ENCODE peak calls at places on chromosomes 4 and X, in six cellular contexts. K is GM03348, Z is GM04504, U is NCI-H510A treated with DMSO at 0.1 percent for 48 hours, A is Calu3, N is NCI-H1417 treated with DMSO at 0.1 percent for 48 hours. T is an unnamed sample.

GRCh38 chr4:72286185-72286584 is 254.4 kb downstream of the NPFFR2 start:
- DNase-seq in K (peak), Z (no peak), U (peak), A (no peak), N (no peak), T (no peak)

GRCh38 chr4:133096972-133097371 is 52.1 kb upstream of the PCDH10 start:
- DNase-seq in K (no peak), Z (no peak), U (no peak), A (no peak), N (no peak), T (no peak)

GRCh38 chr4:37837446-37837845 is 11.0 kb downstream of the PGM2 start:
- DNase-seq in K (peak), Z (peak), U (no peak), A (no peak), N (no peak), T (no peak)

GRCh38 chr4:80101768-80102116 is 28.7 kb upstream of the ANTXR2 start:
- DNase-seq in K (no peak), Z (no peak), U (no peak), A (no peak), N (no peak), T (no peak)

GRCh38 chr4:4880492-4880891 is 21.0 kb downstream of the MSX1 start:
- DNase-seq in K (peak), Z (no peak), U (no peak), A (no peak), N (no peak), T (no peak)

GRCh38 chrX:126697091-126697490 is 122.4 kb upstream of the PRR32 start:
- DNase-seq in K (no peak), Z (no peak), U (no peak), A (no peak), N (no peak), T (no peak)

GRCh38 chr4:165010991-165011390 is 20.8 kb upstream of the TRIM60 start:
- DNase-seq in K (no peak), Z (no peak), U (no peak), A (no peak), N (no peak), T (no peak)

GRCh38 chrX:65723706-65724105 is 56.3 kb downstream of the MSN start:
- DNase-seq in K (no peak), Z (no peak), U (no peak), A (no peak), N (no peak), T (no peak)

GRCh38 chr4:154014401-154015105 is 225.7 kb upstream of the SFRP2 start:
- DNase-seq in K (no peak), Z (no peak), U (no peak), A (no peak), N (no peak), T (no peak)

GRCh38 chrX:130340271-130340670 is 552 bp downstream of the SLC25A14 start:
- DNase-seq in K (no peak), Z (no peak), U (no peak), A (no peak), N (no peak), T (no peak)

GRCh38 chr4:106444557-106444956 is 76.0 kb upstream of the GIMD1 start:
- DNase-seq in K (peak), Z (peak), U (no peak), A (no peak), N (no peak), T (no peak)

GRCh38 chr4:182309877-182310276 is 66.7 kb downstream of the TENM3 start:
- DNase-seq in K (no peak), Z (no peak), U (no peak), A (no peak), N (no peak), T (no peak)

GRCh38 chrX:2484721-2485459 is 15.9 kb downstream of the DHRSX start:
- DNase-seq in K (peak), Z (no peak), U (no peak), A (no peak), N (no peak), T (no peak)

GRCh38 chrX:30065226-30065625 is 150.1 kb upstream of the MAGEB2 start:
- DNase-seq in K (peak), Z (peak), U (no peak), A (peak), N (no peak), T (no peak)

GRCh38 chr4:161555689-161556660 is 607.8 kb downstream of the FSTL5 start:
- DNase-seq in K (no peak), Z (no peak), U (no peak), A (no peak), N (no peak), T (no peak)